ENCODE peak calls at places on chromosomes 12 and 14, in eight cellular contexts. Z is progenitor cell of endocrine pancreas; X is head of caudate nucleus; P is suprapubic skin; G is HTR-8/SVneo; H is activated naive CD4-positive, alpha-beta T cell; I is activated CD4-positive, alpha-beta memory T cell treated with anti-CD3 and anti-CD28 coated beads, Interleukin-2, amount 10 ng/mL, durations not matched to agents 7 days and 5 days; E is EH. F is an unnamed sample.
A peak's percentile ranks its signal among the peaks of the same experiment; 100 is the strongest.

GRCh38 chr14:90384543-90384911 is 12.3 kb upstream of the CALM1 start:
- DNase-seq in Z (no peak), X (no peak), P (no peak), G (no peak), H (no peak), I (no peak), E (no peak), F (no peak)

GRCh38 chr12:24226745-24227350 is 277.4 kb upstream of the SOX5 start:
- DNase-seq in Z (no peak), X (no peak), P (no peak), G (no peak), H (no peak), I (no peak), E (peak; percentile 65), F (no peak)

GRCh38 chr12:74963867-74964331 is 245.7 kb downstream of the KCNC2 start:
- DNase-seq in Z (no peak), X (no peak), P (no peak), G (no peak), H (no peak), I (no peak), E (no peak), F (no peak)

GRCh38 chr14:79631276-79631675 is 580.0 kb downstream of the DIO2 start:
- DNase-seq in Z (no peak), X (no peak), P (no peak), G (no peak), H (no peak), I (no peak), E (no peak), F (no peak)

GRCh38 chr14:68020999-68021663 is 201.6 kb downstream of the RAD51B start:
- DNase-seq in Z (no peak), X (no peak), P (no peak), G (no peak), H (no peak), I (no peak), E (no peak), F (no peak)

GRCh38 chr14:51828017-51828797 is 32.2 kb upstream of the GNG2 start:
- DNase-seq in Z (no peak), X (no peak), P (no peak), G (peak; percentile 41), H (peak; percentile 39), I (peak; percentile 82), E (peak; percentile 83), F (peak; percentile 89)

GRCh38 chr14:53851394-53852056 is 105.1 kb downstream of the BMP4 start:
- DNase-seq in Z (no peak), X (no peak), P (no peak), G (no peak), H (no peak), I (no peak), E (peak; percentile 71), F (no peak)

GRCh38 chr14:89617471-89618291 is 200.6 kb upstream of the FOXN3 start:
- DNase-seq in Z (no peak), X (no peak), P (no peak), G (no peak), H (no peak), I (peak; percentile 44), E (peak; percentile 71), F (no peak)

GRCh38 chr12:101773560-101774206 is 34.4 kb upstream of the SYCP3 start:
- DNase-seq in Z (peak; percentile 35), X (peak; percentile 59), P (peak; percentile 73), G (peak; percentile 73), H (peak; percentile 48), I (peak; percentile 74), E (peak; percentile 75), F (no peak)

GRCh38 chr12:117900561-117900960 is 68.2 kb downstream of the KSR2 start:
- DNase-seq in Z (no peak), X (no peak), P (no peak), G (peak; percentile 53), H (no peak), I (no peak), E (peak; percentile 50), F (no peak)

GRCh38 chr14:105067140-105067968 is 2.1 kb upstream of the GPR132 start:
- DNase-seq in Z (no peak), X (no peak), P (no peak), G (peak; percentile 56), H (peak; percentile 27), I (peak; percentile 70), E (peak; percentile 69), F (no peak)

GRCh38 chr12:109544955-109545531 is 28.3 kb downstream of the MMAB start:
- DNase-seq in Z (no peak), X (no peak), P (no peak), G (peak; percentile 29), H (no peak), I (peak; percentile 53), E (peak; percentile 61), F (no peak)

GRCh38 chr14:70905316-70905715 is 1.9 kb upstream of the PCNX1 start:
- DNase-seq in Z (no peak), X (no peak), P (no peak), G (no peak), H (no peak), I (no peak), E (peak; percentile 82), F (peak; percentile 76)

GRCh38 chr12:53252349-53252916 is 15.7 kb upstream of the ESPL1 start:
- DNase-seq in Z (no peak), X (no peak), P (peak; percentile 78), G (no peak), H (no peak), I (no peak), E (no peak), F (no peak)

GRCh38 chr12:8026282-8026637 is 6.3 kb upstream of the FOXJ2 start:
- DNase-seq in Z (no peak), X (no peak), P (no peak), G (no peak), H (no peak), I (no peak), E (peak; percentile 80), F (no peak)

GRCh38 chr14:104688755-104689619 is at the start of gene INF2:
- DNase-seq in Z (peak; percentile 52), X (no peak), P (no peak), G (peak; percentile 71), H (peak; percentile 45), I (peak; percentile 59), E (peak; percentile 70), F (no peak)

GRCh38 chr12:121719926-121720414 is 7.4 kb downstream of the TMEM120B start:
- DNase-seq in Z (no peak), X (peak; percentile 72), P (no peak), G (peak; percentile 81), H (no peak), I (no peak), E (peak; percentile 88), F (no peak)